ENCODE peak calls at places on chromosomes 13 and 19, in four cellular contexts. A is ascending aorta, C is IMR-90, K is HCT116. O is an unnamed sample.

GRCh38 chr19:14775855-14776254 is 2.5 kb downstream of the ADGRE2 start:
- DNase-seq in K (no peak), C (no peak), A (no peak), O (no peak)

GRCh38 chr19:49339364-49340068 is 4.3 kb downstream of the CD37 start:
- DNase-seq in A (peak), K (no peak), C (peak), O (no peak)

GRCh38 chr13:96994030-96994848 is at the start of gene OXGR1:
- DNase-seq in C (no peak), K (no peak), A (no peak), O (no peak)

GRCh38 chr13:88948501-88948900 is 1277.3 kb downstream of the SLITRK5 start:
- DNase-seq in K (no peak), A (no peak), C (no peak), O (no peak)

GRCh38 chr13:104592127-104592526 is 1525.9 kb upstream of the SLC10A2 start:
- DNase-seq in K (peak), C (peak), A (no peak), O (no peak)

GRCh38 chr19:17479325-17479791 is 9.0 kb downstream of the SLC27A1 start:
- DNase-seq in K (no peak), C (peak), A (no peak), O (no peak)

GRCh38 chr19:16326401-16327130 is 1.9 kb downstream of the KLF2 start:
- DNase-seq in A (no peak), C (no peak), K (no peak), O (no peak)

GRCh38 chr19:29947871-29948270 is 5.8 kb downstream of the URI1 start:
- DNase-seq in C (no peak), A (no peak), K (no peak), O (no peak)

GRCh38 chr13:74767031-74767430 is 632.8 kb upstream of the KLF12 start:
- DNase-seq in A (no peak), K (no peak), C (peak), O (no peak)

GRCh38 chr13:33249066-33249465 is 36.5 kb downstream of the STARD13 start:
- DNase-seq in C (peak), A (no peak), K (peak), O (no peak)

GRCh38 chr13:47798906-47799305 is 202.2 kb downstream of the SUCLA2 start:
- DNase-seq in A (no peak), K (no peak), C (peak), O (no peak)

GRCh38 chr19:10888421-10888866 is 17.1 kb downstream of the CARM1 start:
- DNase-seq in C (no peak), K (no peak), A (no peak), O (no peak)

GRCh38 chr13:110231348-110232047 is 75.5 kb downstream of the COL4A1 start:
- DNase-seq in K (no peak), A (no peak), C (no peak), O (no peak)

GRCh38 chr19:29832801-29833200 is 21.0 kb downstream of the CCNE1 start:
- DNase-seq in K (no peak), C (no peak), A (no peak), O (no peak)

GRCh38 chr13:67228909-67229308 is 1.2 kb downstream of the PCDH9 start:
- DNase-seq in C (peak), K (no peak), A (no peak), O (no peak)

GRCh38 chr19:41701401-41702075 is 6.9 kb upstream of the CEACAM5 start:
- DNase-seq in A (peak), K (no peak), C (no peak), O (no peak)

GRCh38 chr13:99320693-99321481 is 13.7 kb upstream of the GPR183 start:
- DNase-seq in C (peak), A (no peak), K (peak), O (no peak)

GRCh38 chr19:5131031-5131865 is 162.3 kb downstream of the KDM4B start:
- DNase-seq in K (no peak), A (no peak), C (no peak), O (no peak)

GRCh38 chr13:74092711-74093110 is 41.5 kb downstream of the KLF12 start:
- DNase-seq in A (no peak), C (no peak), K (no peak), O (no peak)

GRCh38 chr13:70856706-70857105 is 748.5 kb upstream of the KLHL1 start:
- DNase-seq in K (no peak), A (no peak), C (no peak), O (no peak)

GRCh38 chr13:93786846-93787245 is 560.2 kb downstream of the GPC6 start:
- DNase-seq in K (no peak), A (no peak), C (no peak), O (no peak)

GRCh38 chr13:106534844-106535551 is 464 bp downstream of the EFNB2 start:
- DNase-seq in A (no peak), K (no peak), C (peak), O (no peak)

GRCh38 chr19:36719687-36720556 is 32.5 kb downstream of the ZNF567 start:
- DNase-seq in A (no peak), K (no peak), C (no peak), O (no peak)